ENCODE peak calls at places on chromosomes 13 and 19, in five cellular contexts. Z is neural progenitor cell; N is upper lobe of left lung; D is CD4-positive, CD25-positive, alpha-beta regulatory T cell; K is thyroid gland. V is an unnamed sample.

GRCh38 chr19:48913114-48913513 is 13.0 kb downstream of the NUCB1 start:
- DNase-seq in D (peak; percentile 42), N (no peak), K (no peak), Z (peak; percentile 59), V (no peak)

GRCh38 chr13:48505597-48506091 is 27.2 kb downstream of the RCBTB2 start:
- DNase-seq in D (peak; percentile 80), N (peak; percentile 73), K (no peak), Z (no peak), V (no peak)

GRCh38 chr13:113044431-113045114 is 61.0 kb upstream of the F7 start:
- DNase-seq in N (no peak), D (no peak), Z (no peak), K (no peak), V (peak; percentile 58)

GRCh38 chr19:17107546-17108452 is 32.2 kb downstream of the MYO9B start:
- DNase-seq in D (no peak), Z (no peak), K (peak; percentile 30), N (peak; percentile 83), V (peak; percentile 87)

GRCh38 chr13:94706101-94706853 is 6.1 kb downstream of the SOX21 start:
- DNase-seq in N (no peak), Z (peak; percentile 73), K (no peak), D (no peak), V (no peak)

GRCh38 chr19:56309511-56310185 is 5.0 kb downstream of the ZSCAN5A start:
- DNase-seq in N (peak; percentile 73), D (peak; percentile 42), Z (peak; percentile 71), K (peak; percentile 29), V (peak; percentile 27)

GRCh38 chr13:43301341-43301969 is 278.1 kb downstream of the DNAJC15 start:
- DNase-seq in D (no peak), Z (no peak), N (no peak), K (no peak), V (no peak)

GRCh38 chr19:5934779-5935472 is 20.9 kb downstream of the CAPS start:
- DNase-seq in N (no peak), K (no peak), Z (no peak), D (no peak), V (no peak)

GRCh38 chr19:9883231-9883758 is 48.2 kb downstream of the PIN1 start:
- DNase-seq in Z (peak; percentile 89), N (no peak), K (no peak), D (no peak), V (no peak)

GRCh38 chr19:29639086-29639485 is 26.2 kb upstream of the PLEKHF1 start:
- DNase-seq in Z (no peak), D (no peak), N (no peak), K (no peak), V (no peak)

GRCh38 chr13:94121686-94122085 is 357.8 kb downstream of the DCT start:
- DNase-seq in K (no peak), D (no peak), N (no peak), Z (no peak), V (no peak)

GRCh38 chr13:101397742-101398141 is 18.6 kb downstream of the NALCN start:
- DNase-seq in D (no peak), N (no peak), Z (no peak), K (no peak), V (peak; percentile 8)

GRCh38 chr13:69474286-69474685 is 633.3 kb upstream of the ATXN8OS start:
- DNase-seq in Z (no peak), K (no peak), D (no peak), N (no peak), V (no peak)

GRCh38 chr19:47353307-47353712 is 4.2 kb downstream of the DHX34 start:
- DNase-seq in Z (no peak), D (no peak), N (no peak), K (peak; percentile 72), V (no peak)

GRCh38 chr19:56764296-56764695 is 76.2 kb downstream of the PEG3 start:
- DNase-seq in N (no peak), K (no peak), D (no peak), Z (no peak), V (no peak)

GRCh38 chr19:15291089-15291488 is 41.2 kb downstream of the BRD4 start:
- DNase-seq in N (no peak), K (no peak), D (no peak), Z (no peak), V (no peak)

GRCh38 chr13:23701646-23702045 is 131.4 kb downstream of the TNFRSF19 start:
- DNase-seq in D (no peak), N (no peak), K (peak; percentile 35), Z (no peak), V (no peak)

GRCh38 chr13:101627556-101627943 is 175.1 kb downstream of the ITGBL1 start:
- DNase-seq in N (no peak), Z (no peak), K (no peak), D (no peak), V (peak; percentile 27)

GRCh38 chr13:76937416-76937815 is 10.9 kb upstream of the ACOD1 start:
- DNase-seq in Z (no peak), D (no peak), N (no peak), K (no peak), V (peak; percentile 3)

GRCh38 chr19:50500060-50500752 is 10.8 kb downstream of the JOSD2 start:
- DNase-seq in Z (peak; percentile 69), N (no peak), K (no peak), D (no peak), V (no peak)

GRCh38 chr13:47168086-47168485 is 271.2 kb upstream of the HTR2A start:
- DNase-seq in K (no peak), D (no peak), N (no peak), Z (no peak), V (peak; percentile 16)

GRCh38 chr13:73715114-73715909 is 418.9 kb downstream of the KLF12 start:
- DNase-seq in D (peak; percentile 72), Z (no peak), N (peak; percentile 73), K (peak; percentile 77), V (no peak)

GRCh38 chr13:27712421-27712820 is 79.9 kb upstream of the GSX1 start:
- DNase-seq in D (peak; percentile 26), Z (no peak), K (peak; percentile 17), N (peak; percentile 33), V (no peak)

GRCh38 chr13:85371254-85371653 is 428.0 kb downstream of the SLITRK6 start:
- DNase-seq in N (no peak), K (no peak), D (no peak), Z (no peak), V (no peak)

GRCh38 chr13:80235131-80235530 is 105.8 kb downstream of the SPRY2 start:
- DNase-seq in K (no peak), N (no peak), Z (no peak), D (no peak), V (no peak)

GRCh38 chr19:58407658-58408151 is 744 bp upstream of the ZNF584 start:
- DNase-seq in Z (peak; percentile 40), D (no peak), N (no peak), K (no peak), V (no peak)

GRCh38 chr19:54179262-54179587 is 6.3 kb upstream of the TMC4 start:
- DNase-seq in K (no peak), Z (no peak), N (no peak), D (no peak), V (no peak)

GRCh38 chr13:32164622-32165268 is 133.2 kb downstream of the FRY start:
- DNase-seq in K (peak; percentile 18), D (peak; percentile 6), N (peak; percentile 26), Z (peak; percentile 81), V (peak; percentile 46)

DNA sequence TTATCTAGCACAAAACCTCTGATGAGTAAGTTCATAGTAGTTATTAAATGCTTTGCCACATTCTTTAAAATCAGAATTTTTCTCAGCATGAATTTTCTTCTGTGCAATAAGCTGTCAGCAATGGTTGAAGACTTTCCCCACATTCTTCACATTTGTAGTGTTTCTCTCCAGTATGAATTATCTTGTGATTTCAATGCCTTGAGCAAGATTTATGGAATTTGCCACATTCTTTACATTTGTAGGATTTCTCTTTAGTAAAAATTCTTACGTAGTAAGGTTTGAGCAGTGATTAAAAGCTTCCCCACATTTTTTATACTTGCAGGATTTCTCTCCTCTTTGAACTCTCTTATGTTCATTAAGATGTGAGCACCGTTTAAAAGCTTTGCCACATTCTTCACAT is 33.6 kb downstream of the ZNF682 start:
- DNase-seq in Z (no peak), D (no peak), N (no peak), K (no peak), V (no peak)
- H3K9me3 ChIP-seq in Z (peaks cover 50% of the 10 kb centered on the region), D (peaks cover 74% of the 10 kb centered on the region), N (peaks cover 16% of the 10 kb centered on the region), K (no peaks in the 10 kb centered on the region), V (peaks cover 13% of the 10 kb centered on the region)

DNA sequence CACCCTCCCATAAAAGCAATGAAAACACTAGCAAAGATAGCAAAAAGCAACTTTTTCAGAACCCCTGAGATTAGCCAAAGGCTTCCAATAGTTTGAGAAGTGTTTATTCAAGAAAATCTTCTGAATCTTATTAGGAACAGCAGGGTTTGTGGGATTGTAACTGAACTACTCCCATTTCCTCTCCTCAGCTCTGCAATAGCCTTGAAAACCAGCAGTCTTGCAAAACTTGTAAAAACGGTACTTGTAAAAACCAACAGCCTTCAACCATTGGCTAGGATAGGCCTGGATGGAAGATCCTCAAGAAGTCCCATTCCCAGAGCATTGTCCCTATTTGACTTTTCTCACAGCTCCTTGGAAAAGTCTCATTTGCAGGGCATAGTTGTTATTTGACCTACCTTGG is 12.1 kb downstream of the RNASEH2B start:
- DNase-seq in N (no peak), D (no peak), Z (no peak), K (no peak), V (no peak)
- H3K9me3 ChIP-seq in N (peaks cover 3% of the 10 kb centered on the region), D (peaks cover 34% of the 10 kb centered on the region), Z (peaks cover 21% of the 10 kb centered on the region), K (no peaks in the 10 kb centered on the region), V (peaks cover 10% of the 10 kb centered on the region)

GRCh38 chr13:111368091-111368490 is 47.6 kb downstream of the TEX29 start:
- DNase-seq in D (no peak), Z (no peak), K (no peak), N (no peak), V (peak; percentile 40)

GRCh38 chr13:111370570-111371150 is 50.2 kb downstream of the TEX29 start:
- DNase-seq in D (no peak), Z (no peak), N (no peak), K (no peak), V (no peak)

GRCh38 chr13:111365149-111366005 is 44.9 kb downstream of the TEX29 start:
- DNase-seq in D (no peak), K (no peak), Z (no peak), N (no peak), V (peak; percentile 52)

GRCh38 chr13:111370147-111370546 is 49.7 kb downstream of the TEX29 start:
- DNase-seq in K (no peak), D (no peak), Z (no peak), N (no peak), V (no peak)

DNA sequence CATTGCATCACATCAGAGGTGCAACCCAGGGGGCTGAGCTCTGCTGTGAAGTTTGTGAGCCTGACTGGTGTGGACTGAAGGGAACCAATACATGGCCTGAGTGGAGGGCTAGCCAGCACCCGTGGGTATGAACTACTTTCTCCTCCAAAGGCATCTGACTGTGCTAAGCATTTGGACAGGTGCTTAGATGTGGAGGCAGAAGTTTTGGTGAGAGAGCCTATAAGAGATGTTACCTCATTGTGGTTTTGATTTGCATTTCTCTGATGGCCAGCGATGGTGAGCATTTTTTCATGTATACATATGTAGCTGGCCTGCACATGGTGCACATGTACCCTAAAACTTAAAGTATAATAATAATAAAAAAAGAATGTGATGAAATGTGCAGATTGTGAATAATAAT is 46.9 kb downstream of the TEX29 start:
- DNase-seq in N (no peak), K (no peak), Z (no peak), D (no peak), V (peak; percentile 42)
- H3K9me3 ChIP-seq in N (no peaks in the 10 kb centered on the region), K (no peaks in the 10 kb centered on the region), Z (no peaks in the 10 kb centered on the region), D (no peaks in the 10 kb centered on the region), V (peaks cover 6% of the 10 kb centered on the region)

GRCh38 chr19:19711306-19711933 is 21.5 kb downstream of the ZNF14 start:
- DNase-seq in D (no peak), N (no peak), K (no peak), Z (no peak), V (no peak)

GRCh38 chr19:19710506-19710905 is 22.4 kb downstream of the ZNF14 start:
- DNase-seq in Z (no peak), D (no peak), K (no peak), N (no peak), V (no peak)

GRCh38 chr19:19711934-19712828 is 20.7 kb downstream of the ZNF14 start:
- DNase-seq in D (no peak), N (no peak), K (no peak), Z (no peak), V (no peak)
- H3K9me3 ChIP-seq in D (peaks cover 100% of the 10 kb centered on the region), N (peaks cover 96% of the 10 kb centered on the region), K (peaks cover 28% of the 10 kb centered on the region), Z (peaks cover 82% of the 10 kb centered on the region), V (peaks cover 46% of the 10 kb centered on the region)

V was measured in SJSA1.